ENCODE peak calls at places on chromosomes 7 and 10, in nine cellular contexts. D, V, B, Y, J, S, G, Z and H are unnamed samples.

GRCh38 chr10:77604941-77605351 is 32.7 kb downstream of the KCNMA1 start:
- DNase-seq in D (no peak), V (no peak), B (no peak), Y (no peak), J (no peak), S (no peak), G (no peak), Z (no peak), H (no peak)

GRCh38 chr7:40531946-40532345 is 397.1 kb downstream of the SUGCT start:
- DNase-seq in D (no peak), V (no peak), B (no peak), Y (no peak), J (no peak), S (no peak), G (no peak), Z (no peak), H (no peak)

GRCh38 chr7:30285067-30285530 is 702 bp downstream of the ZNRF2 start:
- DNase-seq in D (peak), V (no peak), B (peak), Y (peak), J (no peak), S (peak), G (peak), Z (peak), H (no peak)

GRCh38 chr7:50733552-50733951 is 49.1 kb downstream of the GRB10 start:
- DNase-seq in D (no peak), V (no peak), B (no peak), Y (no peak), J (no peak), S (no peak), G (no peak), Z (peak), H (no peak)

GRCh38 chr10:123100030-123100762 is 35.6 kb upstream of the HMX3 start:
- DNase-seq in D (no peak), V (no peak), B (no peak), Y (no peak), J (no peak), S (no peak), G (no peak), Z (peak), H (no peak)

GRCh38 chr10:6348091-6348862 is 145.5 kb downstream of the PFKFB3 start:
- DNase-seq in D (peak), V (peak), B (no peak), Y (peak), J (no peak), S (peak), G (peak), Z (no peak), H (peak)

GRCh38 chr7:135670179-135670578 is 7.9 kb downstream of the STMP1 start:
- DNase-seq in D (no peak), V (no peak), B (no peak), Y (no peak), J (no peak), S (no peak), G (no peak), Z (peak), H (no peak)

GRCh38 chr7:126803060-126803665 is 449.6 kb downstream of the GRM8 start:
- DNase-seq in D (peak), V (no peak), B (no peak), Y (peak), J (peak), S (no peak), G (peak), Z (peak), H (no peak)

GRCh38 chr10:34721201-34721840 is 93.8 kb downstream of the PARD3 start:
- DNase-seq in D (no peak), V (no peak), B (no peak), Y (no peak), J (no peak), S (no peak), G (no peak), Z (peak), H (no peak)

GRCh38 chr10:1738950-1739349 is 1.6 kb upstream of the ADARB2 start:
- DNase-seq in D (no peak), V (no peak), B (no peak), Y (no peak), J (no peak), S (no peak), G (no peak), Z (no peak), H (no peak)